ENCODE peak calls at places on chromosome 20, in seven cellular contexts. L is fibroblast of lung, K is heart left ventricle, P is breast epithelium, E is lower leg skin, I is adrenal gland, A is left ventricle myocardium inferior. C is an unnamed sample.

GRCh38 chr20:33731693-33732165 is at the start of gene ZNF341:
- DNase-seq in L (peak), A (peak), E (peak), K (peak), P (peak), I (peak), C (peak)

GRCh38 chr20:46774943-46775560 is 65.6 kb downstream of the SLC2A10 start:
- DNase-seq in K (no peak), E (no peak), A (no peak), I (no peak), L (no peak), P (no peak), C (no peak)

GRCh38 chr20:20549699-20550098 is 162.7 kb downstream of the RALGAPA2 start:
- DNase-seq in P (no peak), K (no peak), A (no peak), I (no peak), E (no peak), L (peak), C (peak)

GRCh38 chr20:32709528-32710121 is 33.6 kb downstream of the COMMD7 start:
- DNase-seq in L (peak), E (no peak), P (no peak), I (no peak), K (no peak), A (no peak), C (no peak)

GRCh38 chr20:24586523-24586840 is 117.1 kb downstream of the SYNDIG1 start:
- DNase-seq in A (no peak), L (no peak), I (no peak), K (no peak), E (no peak), P (no peak), C (no peak)

GRCh38 chr20:24773751-24774201 is 175.3 kb upstream of the CST7 start:
- DNase-seq in A (no peak), L (peak), K (no peak), P (peak), E (no peak), I (peak), C (peak)

GRCh38 chr20:20321134-20321533 is 46.8 kb upstream of the INSM1 start:
- DNase-seq in P (no peak), E (no peak), I (no peak), K (no peak), A (no peak), L (no peak), C (no peak)

GRCh38 chr20:63492518-63492917 is 6.4 kb downstream of the EEF1A2 start:
- DNase-seq in A (no peak), L (no peak), K (no peak), P (no peak), E (no peak), I (no peak), C (no peak)

GRCh38 chr20:25355191-25355590 is 35.4 kb downstream of the ABHD12 start:
- DNase-seq in P (no peak), E (no peak), L (no peak), I (no peak), A (no peak), K (no peak), C (no peak)

GRCh38 chr20:46698788-46699187 is 9.5 kb upstream of the TP53RK start:
- DNase-seq in P (no peak), A (no peak), L (no peak), K (no peak), E (no peak), I (peak), C (no peak)

GRCh38 chr20:63657260-63657936 is 714 bp upstream of the RTEL1 start:
- DNase-seq in K (no peak), A (no peak), P (no peak), E (no peak), I (no peak), L (no peak), C (no peak)

GRCh38 chr20:59428441-59429205 is 128.2 kb downstream of the EDN3 start:
- DNase-seq in K (no peak), E (no peak), I (no peak), L (no peak), A (no peak), P (no peak), C (no peak)

GRCh38 chr20:5044075-5044620 is 42.8 kb upstream of the SLC23A2 start:
- DNase-seq in E (no peak), K (no peak), L (no peak), P (no peak), A (no peak), I (no peak), C (no peak)

DNA sequence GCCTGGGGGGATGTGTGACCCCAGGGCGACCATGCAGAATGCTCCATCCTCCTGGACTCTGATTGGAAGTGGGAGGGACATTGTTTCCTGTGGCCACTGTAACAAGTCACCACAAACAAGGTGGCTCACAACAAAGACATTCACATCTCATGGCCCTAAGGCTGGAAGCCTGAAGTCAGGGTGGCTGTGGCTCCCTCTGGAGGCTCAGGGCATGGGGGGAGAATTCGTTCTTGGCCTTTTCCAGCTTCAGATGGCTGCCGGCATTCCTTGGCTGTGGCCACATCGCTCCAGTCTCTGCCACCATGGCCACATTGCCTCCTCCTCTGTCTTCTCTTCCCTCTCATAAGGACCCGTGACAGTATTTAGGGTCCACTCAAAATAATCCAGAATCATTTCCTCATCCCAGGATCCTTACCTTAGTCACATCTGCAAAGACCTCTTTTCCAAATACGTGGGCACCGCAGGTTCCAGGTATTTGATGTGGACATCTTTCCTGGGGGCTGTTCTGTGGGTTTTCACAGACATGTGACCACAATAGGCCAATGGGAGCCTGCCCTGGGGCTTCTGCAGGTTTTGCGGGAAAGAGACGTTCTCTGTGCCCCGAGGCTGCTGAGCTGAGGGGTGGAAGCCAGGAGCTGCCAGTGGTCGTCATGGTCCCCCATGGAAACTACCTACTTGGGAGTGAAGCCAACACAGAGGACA is 249.3 kb downstream of the PREX1 start:
- DNase-seq in K (no peak), A (no peak), P (peak), L (no peak), I (no peak), E (no peak), C (no peak)
- TF ChIP-seq CTCF in K (no peak), A (no peak), P (no peak), L (no peak), I (no peak), E (no peak), C (no peak)

GRCh38 chr20:14134004-14134403 is 138.7 kb downstream of the MACROD2 start:
- DNase-seq in K (no peak), I (no peak), A (no peak), E (no peak), P (no peak), L (no peak), C (no peak)
- TF ChIP-seq CTCF in K (no peak), I (no peak), A (no peak), E (no peak), P (no peak), L (no peak), C (no peak)

GRCh38 chr20:61980647-61981583 is 84.8 kb downstream of the TAF4 start:
- DNase-seq in I (peak), L (no peak), K (peak), P (no peak), E (no peak), A (peak), C (no peak)
- TF ChIP-seq CTCF in I (peak), L (peak), K (peak), P (peak), E (no peak), A (peak), C (peak)

GRCh38 chr20:17287998-17288397 is 61.2 kb downstream of the PCSK2 start:
- DNase-seq in I (no peak), P (no peak), L (no peak), E (no peak), K (no peak), A (no peak), C (no peak)

GRCh38 chr20:17287503-17287902 is 60.7 kb downstream of the PCSK2 start:
- DNase-seq in K (no peak), P (no peak), L (no peak), A (no peak), E (no peak), I (no peak), C (no peak)
- TF ChIP-seq CTCF in K (no peak), P (no peak), L (no peak), A (no peak), E (no peak), I (no peak), C (no peak)

GRCh38 chr20:49969946-49970345 is 12.8 kb upstream of the SNAI1 start:
- DNase-seq in K (peak), I (no peak), A (no peak), E (no peak), L (no peak), P (no peak), C (no peak)

GRCh38 chr20:49961413-49961812 is 21.4 kb upstream of the SNAI1 start:
- DNase-seq in I (no peak), L (no peak), E (no peak), P (no peak), K (no peak), A (no peak), C (no peak)

GRCh38 chr20:49969234-49969633 is 13.5 kb upstream of the SNAI1 start:
- DNase-seq in P (no peak), A (no peak), K (peak), I (no peak), E (no peak), L (no peak), C (no peak)

GRCh38 chr20:49965781-49966304 is 16.9 kb upstream of the SNAI1 start:
- DNase-seq in A (no peak), L (no peak), P (no peak), I (no peak), E (no peak), K (no peak), C (no peak)

GRCh38 chr20:49964964-49965780 is 17.6 kb upstream of the SNAI1 start:
- DNase-seq in K (peak), A (no peak), L (peak), P (no peak), E (no peak), I (no peak), C (no peak)
- TF ChIP-seq CTCF in K (peak), A (peak), L (peak), P (no peak), E (no peak), I (no peak), C (peak)

DNA sequence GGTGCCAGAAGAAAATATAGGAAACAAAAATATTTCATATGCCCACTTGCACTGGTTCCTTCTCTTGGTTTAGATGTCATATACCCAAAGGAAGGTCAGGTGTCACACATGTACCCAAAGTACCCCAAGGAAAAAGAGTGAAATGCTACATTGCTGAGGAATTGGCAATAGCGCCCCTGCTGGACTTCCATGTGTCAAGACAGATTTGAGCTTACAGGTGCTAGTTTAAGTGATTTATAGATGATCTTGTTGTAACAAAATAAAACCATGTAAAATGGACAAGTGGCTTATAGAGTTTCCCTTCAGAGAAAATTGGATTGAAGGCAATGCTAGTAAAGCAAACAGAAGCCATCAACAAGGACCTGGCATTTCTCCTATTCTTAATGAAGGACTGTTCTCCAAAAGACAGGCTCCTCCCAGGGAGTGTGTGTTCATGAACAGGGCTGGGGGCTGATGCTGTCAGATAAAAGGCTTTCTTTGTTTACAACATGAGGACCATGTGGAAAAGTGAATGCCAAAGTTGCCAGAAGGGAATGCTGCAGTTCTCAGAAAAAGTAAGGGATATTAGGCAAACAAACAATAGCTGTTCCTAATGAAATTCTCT is 64.3 kb upstream of the PAK5 start:
- DNase-seq in K (no peak), A (no peak), I (no peak), L (no peak), E (no peak), P (no peak), C (no peak)
- TF ChIP-seq CTCF in K (no peak), A (no peak), I (peak), L (peak), E (no peak), P (no peak), C (peak)

DNA sequence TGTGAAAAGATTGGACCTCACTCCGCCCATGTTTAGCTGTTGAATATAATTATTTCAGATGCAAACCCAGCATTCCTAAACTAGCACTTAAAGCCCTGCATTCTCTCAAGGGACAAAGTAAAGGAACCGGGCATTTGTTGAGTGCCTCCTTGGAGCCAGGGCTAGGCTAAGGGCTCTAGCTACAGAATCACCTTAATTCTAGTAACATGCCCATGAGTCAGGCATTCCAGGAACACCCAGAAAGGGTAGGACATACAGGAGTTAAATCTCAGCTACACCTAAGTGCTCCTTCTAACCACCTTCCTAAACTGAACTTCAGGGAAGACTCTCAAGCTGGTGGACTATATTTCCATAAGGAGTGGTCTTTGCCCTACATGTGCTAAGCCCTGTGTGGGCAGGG is 89.4 kb downstream of the SLC24A3 start:
- DNase-seq in K (no peak), E (no peak), A (no peak), I (no peak), P (no peak), L (no peak), C (no peak)
- TF ChIP-seq CTCF in K (no peak), E (no peak), A (no peak), I (no peak), P (no peak), L (no peak), C (no peak)

DNA sequence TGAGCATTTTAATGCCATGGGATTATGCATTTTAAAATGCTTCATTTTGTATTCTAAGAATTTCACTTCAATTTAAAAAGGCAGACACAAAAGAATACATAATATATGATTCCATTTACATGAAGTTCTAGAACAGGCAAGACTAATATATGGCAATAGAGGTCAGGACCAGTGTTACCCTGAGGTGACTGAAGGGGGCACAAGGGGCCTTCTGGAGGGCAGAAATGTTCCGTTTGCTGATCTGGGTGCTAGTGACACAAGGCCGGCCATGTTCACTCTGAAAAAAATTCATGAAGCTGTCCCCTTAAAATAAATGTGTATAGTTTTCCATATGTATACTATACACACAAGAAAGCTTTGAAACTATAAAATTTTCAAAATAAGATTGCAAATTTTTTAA is 28.5 kb downstream of the TASP1 start:
- DNase-seq in P (no peak), K (no peak), I (no peak), A (no peak), E (no peak), L (no peak), C (no peak)
- TF ChIP-seq CTCF in P (no peak), K (no peak), I (no peak), A (no peak), E (no peak), L (no peak), C (no peak)

GRCh38 chr20:3925113-3925695 is 36.0 kb downstream of the PANK2 start:
- DNase-seq in I (no peak), E (no peak), A (no peak), P (no peak), L (no peak), K (no peak), C (no peak)

GRCh38 chr20:3923818-3924217 is 34.6 kb downstream of the PANK2 start:
- DNase-seq in L (peak), A (no peak), I (no peak), E (no peak), K (no peak), P (no peak), C (no peak)

GRCh38 chr20:3922983-3923339 is 33.8 kb downstream of the PANK2 start:
- DNase-seq in E (no peak), I (no peak), L (no peak), P (no peak), A (no peak), K (no peak), C (no peak)

GRCh38 chr20:3924304-3925112 is 35.3 kb downstream of the PANK2 start:
- DNase-seq in L (no peak), I (no peak), P (no peak), A (peak), K (peak), E (no peak), C (no peak)

DNA sequence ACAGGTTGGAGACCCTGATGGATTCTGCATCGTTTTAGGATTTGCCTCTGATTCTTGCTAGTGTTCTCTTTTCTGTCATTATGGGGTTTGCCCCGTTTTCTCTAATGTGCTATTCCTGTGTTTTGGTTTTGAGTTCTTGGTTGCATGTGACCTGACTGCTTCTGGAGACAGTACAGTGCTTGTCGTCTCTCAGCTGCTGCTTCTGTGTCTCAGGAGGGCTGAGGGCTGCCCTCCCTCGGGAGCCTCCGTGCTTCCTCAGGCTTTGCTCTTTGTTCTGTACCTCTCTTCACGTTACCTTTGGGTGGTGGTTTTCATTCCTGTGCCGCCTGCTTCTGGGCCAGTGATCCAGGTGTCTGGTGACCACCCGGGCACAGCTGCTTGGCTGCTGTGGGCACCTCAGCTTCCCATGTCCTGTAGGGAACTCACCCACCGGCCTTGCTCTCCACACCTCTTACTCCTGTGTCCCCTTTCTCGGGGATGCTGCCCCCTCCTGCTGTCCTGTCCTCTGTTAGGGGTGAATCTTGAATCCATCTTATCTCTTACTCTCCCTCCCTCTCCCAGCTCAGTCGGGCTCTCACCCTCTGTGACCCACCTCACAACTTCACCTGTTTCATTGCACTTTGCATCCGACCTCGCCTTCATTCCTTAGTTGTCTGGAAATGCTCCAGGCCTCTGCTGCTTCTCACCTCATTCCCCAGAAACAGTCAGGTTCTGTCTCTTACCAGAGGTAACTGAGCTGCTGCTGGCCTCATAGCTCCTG is 33.2 kb downstream of the PANK2 start:
- DNase-seq in I (no peak), A (no peak), E (no peak), L (no peak), P (no peak), K (no peak), C (no peak)
- TF ChIP-seq CTCF in I (no peak), A (no peak), E (no peak), L (no peak), P (no peak), K (no peak), C (no peak)